ENCODE peak calls at places on chromosomes 12 and 14, in six cellular contexts. X is HepG2, C is fibroblast of lung, Z is SK-N-SH, K is HCT116, Q is GM23248. S is an unnamed sample. For H4K20me1, the result is how much of the 10 kb centered on the place peaks cover.

GRCh38 chr12:30450872-30451271 is 244.8 kb downstream of the IPO8 start:
- DNase-seq in X (no peak), C (peak), Z (peak), K (no peak), Q (peak), S (no peak)

GRCh38 chr12:53049582-53050318 is at the start of gene TNS2:
- DNase-seq in X (peak), C (peak), Z (peak), K (no peak), Q (peak), S (no peak)

GRCh38 chr12:51000245-51000644 is 25.9 kb downstream of the SLC11A2 start:
- DNase-seq in X (no peak), C (no peak), Z (no peak), K (no peak), Q (peak), S (peak)

GRCh38 chr12:104010800-104011199 is 39.2 kb downstream of the GLT8D2 start:
- DNase-seq in X (no peak), C (no peak), Z (no peak), K (no peak), Q (no peak), S (no peak)

GRCh38 chr12:14893471-14894250 is 8.0 kb upstream of the MGP start:
- DNase-seq in X (no peak), C (peak), Z (no peak), K (no peak), Q (no peak), S (no peak)

GRCh38 chr12:103523771-103524170 is 28.0 kb upstream of the C12orf42 start:
- DNase-seq in X (no peak), C (no peak), Z (no peak), K (no peak), Q (no peak), S (peak)

GRCh38 chr14:74675219-74675618 is 37.7 kb downstream of the AREL1 start:
- DNase-seq in X (no peak), C (no peak), Z (no peak), K (no peak), Q (no peak), S (no peak)

GRCh38 chr14:24609667-24610344 is at the start of gene GZMH:
- DNase-seq in X (no peak), C (no peak), Z (no peak), K (no peak), Q (no peak), S (no peak)

GRCh38 chr14:71165121-71165574 is 257.9 kb downstream of the PCNX1 start:
- DNase-seq in X (no peak), C (no peak), Z (no peak), K (no peak), Q (peak), S (peak)

GRCh38 chr12:95057431-95057830 is 16.0 kb downstream of the NR2C1 start:
- DNase-seq in X (no peak), C (no peak), Z (no peak), K (no peak), Q (no peak), S (no peak)

GRCh38 chr14:53306926-53307325 is 153.8 kb upstream of the DDHD1 start:
- DNase-seq in X (peak), C (peak), Z (no peak), K (no peak), Q (peak), S (peak)

GRCh38 chr12:50763637-50764115 is at the start of gene ATF1:
- DNase-seq in X (peak), C (peak), Z (peak), K (peak), Q (peak), S (peak)

GRCh38 chr12:56205445-56205844 is 16.2 kb upstream of the SMARCC2 start:
- DNase-seq in X (no peak), C (no peak), Z (no peak), K (no peak), Q (no peak), S (no peak)

GRCh38 chr12:30015661-30016060 is 231.9 kb upstream of the TMTC1 start:
- DNase-seq in X (no peak), C (no peak), Z (no peak), K (no peak), Q (no peak), S (no peak)

GRCh38 chr12:65882504-65882903 is 58.2 kb downstream of the HMGA2 start:
- DNase-seq in X (no peak), C (peak), Z (no peak), K (no peak), Q (peak), S (no peak)

GRCh38 chr12:75208851-75209781 is 523 bp downstream of the KCNC2 start:
- DNase-seq in X (no peak), C (peak), Z (peak), K (no peak), Q (peak), S (peak)

GRCh38 chr12:124413401-124413800 is 118.5 kb downstream of the RFLNA start:
- DNase-seq in X (no peak), C (no peak), Z (peak), K (no peak), Q (no peak), S (no peak)

GRCh38 chr12:39682689-39683477 is 63.3 kb upstream of the ABCD2 start:
- DNase-seq in X (no peak), C (no peak), Z (no peak), K (no peak), Q (no peak), S (no peak)

GRCh38 chr12:95998611-95999300 is 2.6 kb upstream of the HAL start:
- DNase-seq in X (peak), C (peak), Z (peak), K (peak), Q (peak), S (peak)

GRCh38 chr12:96193725-96194571 is at the start of gene ELK3:
- DNase-seq in X (peak), C (peak), Z (peak), K (no peak), Q (peak), S (peak)

GRCh38 chr14:56760164-56760914 is 49.9 kb downstream of the OTX2 start:
- DNase-seq in X (no peak), C (no peak), Z (no peak), K (no peak), Q (no peak), S (no peak)

GRCh38 chr14:77158175-77158908 is 16.8 kb upstream of the ZDHHC22 start:
- DNase-seq in X (no peak), C (peak), Z (peak), K (no peak), Q (peak), S (peak)

GRCh38 chr12:19129486-19130223 is at the start of gene PLEKHA5:
- DNase-seq in X (peak), C (peak), Z (peak), K (peak), Q (peak), S (peak)

GRCh38 chr12:109770861-109771670 is 57.4 kb downstream of the FAM222A start:
- DNase-seq in X (no peak), C (no peak), Z (peak), K (no peak), Q (no peak), S (no peak)

GRCh38 chr12:61646639-61647038 is 613.6 kb upstream of the USP15 start:
- DNase-seq in X (no peak), C (no peak), Z (no peak), K (no peak), Q (no peak), S (no peak)

GRCh38 chr14:59870277-59871165 is at the start of gene RTN1:
- DNase-seq in X (no peak), C (peak), Z (peak), K (no peak), Q (peak), S (peak)

GRCh38 chr14:71311061-71311460 is 403.8 kb downstream of the PCNX1 start:
- DNase-seq in X (no peak), C (no peak), Z (no peak), K (no peak), Q (no peak), S (no peak)

GRCh38 chr14:61025239-61026223 is 44.5 kb downstream of the SLC38A6 start:
- DNase-seq in X (peak), C (peak), Z (peak), K (peak), Q (peak), S (peak)

GRCh38 chr12:124564232-124564958 is 3.0 kb downstream of the NCOR2 start:
- DNase-seq in X (no peak), C (no peak), Z (no peak), K (no peak), Q (peak), S (no peak)

GRCh38 chr12:111171832-111172231 is 197.1 kb downstream of the PHETA1 start:
- DNase-seq in X (no peak), C (no peak), Z (no peak), K (no peak), Q (no peak), S (no peak)

GRCh38 chr12:39620664-39621658 is 1.4 kb upstream of the ABCD2 start:
- DNase-seq in X (no peak), C (peak), Z (no peak), K (no peak), Q (no peak), S (no peak)

GRCh38 chr12:130835011-130835410 is 4.0 kb downstream of the STX2 start:
- DNase-seq in X (no peak), C (no peak), Z (no peak), K (no peak), Q (no peak), S (no peak)
- H3K4me2 ChIP-seq in X (no peak), C (no peak), Z (no peak), K (no peak), Q (no peak), S (no peak)

DNA sequence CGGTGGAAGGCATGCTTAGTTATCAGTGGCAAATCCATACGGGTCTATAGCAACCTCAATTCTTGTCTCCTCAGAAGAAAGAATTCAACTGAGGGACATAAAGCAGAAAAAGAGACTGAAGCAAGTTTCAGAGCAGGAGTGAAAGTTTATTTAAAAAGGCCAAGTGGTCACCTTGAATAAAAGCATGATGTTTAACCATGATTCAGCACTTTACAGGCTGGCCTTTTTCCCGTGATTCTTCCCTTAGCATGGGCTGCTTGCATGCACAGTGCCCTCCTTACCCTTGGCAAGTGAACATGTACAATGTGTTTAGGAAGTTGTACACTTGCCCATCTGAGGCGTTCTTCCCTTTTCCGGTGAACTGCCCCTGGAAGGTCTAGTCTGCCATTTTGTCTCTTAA is 225.3 kb downstream of the ATP23 start:
- DNase-seq in X (no peak), C (no peak), Z (no peak), K (no peak), Q (no peak), S (no peak)
- H4K20me1 ChIP-seq in X (under half), C (under half), Z (under half), K (under half), Q (under half), S (under half)

GRCh38 chr12:25433581-25434325 is 119.3 kb downstream of the LMNTD1 start:
- DNase-seq in X (no peak), C (peak), Z (no peak), K (no peak), Q (peak), S (peak)

GRCh38 chr12:25438638-25439037 is 114.4 kb downstream of the LMNTD1 start:
- DNase-seq in X (no peak), C (peak), Z (no peak), K (no peak), Q (peak), S (no peak)

GRCh38 chr12:25434493-25434892 is 118.6 kb downstream of the LMNTD1 start:
- DNase-seq in X (no peak), C (no peak), Z (no peak), K (no peak), Q (no peak), S (no peak)

GRCh38 chr12:25435431-25435830 is 117.7 kb downstream of the LMNTD1 start:
- DNase-seq in X (no peak), C (no peak), Z (no peak), K (no peak), Q (no peak), S (no peak)

DNA sequence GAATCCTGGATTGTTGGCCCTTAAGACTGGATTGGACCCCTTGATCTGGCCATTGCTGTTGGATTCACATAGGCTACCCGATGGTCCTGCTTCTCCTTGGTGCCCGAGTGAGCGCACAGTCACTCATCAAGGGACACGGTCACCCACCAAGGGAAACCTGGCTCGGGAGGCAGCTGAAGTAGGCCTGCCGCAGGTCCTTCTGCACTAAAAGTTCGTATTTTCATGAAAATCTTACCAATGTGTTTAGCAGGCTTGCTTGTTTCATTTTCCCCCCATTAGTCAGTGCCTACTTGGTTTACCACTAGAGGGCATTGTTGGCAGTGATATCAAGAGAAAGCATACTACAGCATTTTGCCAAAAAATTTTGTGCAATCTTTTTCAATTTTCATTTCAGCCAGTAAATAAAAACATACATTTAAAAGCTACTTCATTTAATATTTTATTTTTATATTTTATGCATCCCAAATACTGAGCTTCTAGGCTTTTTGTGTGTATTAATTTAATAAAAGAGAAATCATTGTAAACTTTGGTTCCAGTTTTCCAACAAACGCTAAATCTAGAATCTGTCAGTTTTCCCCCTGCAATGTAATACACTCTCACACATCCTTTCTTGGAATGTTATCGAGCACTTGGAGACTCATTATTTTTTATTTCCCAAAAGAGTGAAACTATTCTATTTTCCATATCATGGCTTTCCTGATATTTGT is 116.7 kb downstream of the LMNTD1 start:
- DNase-seq in X (peak), C (peak), Z (peak), K (peak), Q (peak), S (peak)
- H3K4me2 ChIP-seq in X (peak), C (peak), Z (peak), K (peak), Q (peak), S (peak)

GRCh38 chr14:50523271-50524041 is 8.9 kb downstream of the MAP4K5 start:
- DNase-seq in X (no peak), C (no peak), Z (no peak), K (no peak), Q (no peak), S (no peak)
- H4K20me1 ChIP-seq in X (under half), C (under half), Z (half or more), K (under half), Q (under half), S (under half)

GRCh38 chr12:108685469-108686247 is 45.7 kb downstream of the CORO1C start:
- DNase-seq in X (no peak), C (peak), Z (no peak), K (no peak), Q (peak), S (peak)

GRCh38 chr12:108681317-108681716 is 47.6 kb upstream of the SELPLG start:
- DNase-seq in X (no peak), C (no peak), Z (no peak), K (no peak), Q (no peak), S (no peak)

GRCh38 chr12:108679282-108679681 is 45.6 kb upstream of the SELPLG start:
- DNase-seq in X (no peak), C (no peak), Z (no peak), K (no peak), Q (no peak), S (no peak)

GRCh38 chr12:108686753-108687152 is 44.6 kb downstream of the CORO1C start:
- DNase-seq in X (no peak), C (no peak), Z (no peak), K (no peak), Q (no peak), S (no peak)

GRCh38 chr12:108683906-108684556 is 47.3 kb downstream of the CORO1C start:
- DNase-seq in X (peak), C (no peak), Z (no peak), K (no peak), Q (peak), S (no peak)
- H3K4me2 ChIP-seq in X (peak), C (no peak), Z (no peak), K (no peak), Q (peak), S (no peak)

GRCh38 chr14:101812071-101812470 is 50.6 kb downstream of the PPP2R5C start:
- DNase-seq in X (no peak), C (no peak), Z (no peak), K (no peak), Q (no peak), S (no peak)
- H4K20me1 ChIP-seq in X (under half), C (under half), Z (under half), K (under half), Q (under half), S (under half)

GRCh38 chr12:108642269-108642870 is 8.7 kb upstream of the SELPLG start:
- DNase-seq in X (no peak), C (no peak), Z (no peak), K (no peak), Q (no peak), S (no peak)
- H3K4me2 ChIP-seq in X (no peak), C (no peak), Z (no peak), K (no peak), Q (no peak), S (no peak)

GRCh38 chr14:31174433-31174832 is 33.2 kb downstream of the HECTD1 start:
- DNase-seq in X (no peak), C (no peak), Z (no peak), K (no peak), Q (no peak), S (no peak)
- H4K20me1 ChIP-seq in X (under half), C (under half), Z (under half), K (under half), Q (under half), S (under half)

GRCh38 chr14:45254771-45255170 is 1.8 kb upstream of the MIS18BP1 start:
- DNase-seq in X (no peak), C (no peak), Z (no peak), K (no peak), Q (peak), S (no peak)

GRCh38 chr14:45251912-45252311 is 1.1 kb downstream of the MIS18BP1 start:
- DNase-seq in X (peak), C (peak), Z (peak), K (no peak), Q (peak), S (peak)

GRCh38 chr14:45252356-45253069 is 489 bp downstream of the MIS18BP1 start:
- DNase-seq in X (no peak), C (no peak), Z (peak), K (no peak), Q (peak), S (peak)

GRCh38 chr14:45253070-45253753 is at the start of gene MIS18BP1:
- DNase-seq in X (peak), C (peak), Z (peak), K (peak), Q (peak), S (peak)

DNA sequence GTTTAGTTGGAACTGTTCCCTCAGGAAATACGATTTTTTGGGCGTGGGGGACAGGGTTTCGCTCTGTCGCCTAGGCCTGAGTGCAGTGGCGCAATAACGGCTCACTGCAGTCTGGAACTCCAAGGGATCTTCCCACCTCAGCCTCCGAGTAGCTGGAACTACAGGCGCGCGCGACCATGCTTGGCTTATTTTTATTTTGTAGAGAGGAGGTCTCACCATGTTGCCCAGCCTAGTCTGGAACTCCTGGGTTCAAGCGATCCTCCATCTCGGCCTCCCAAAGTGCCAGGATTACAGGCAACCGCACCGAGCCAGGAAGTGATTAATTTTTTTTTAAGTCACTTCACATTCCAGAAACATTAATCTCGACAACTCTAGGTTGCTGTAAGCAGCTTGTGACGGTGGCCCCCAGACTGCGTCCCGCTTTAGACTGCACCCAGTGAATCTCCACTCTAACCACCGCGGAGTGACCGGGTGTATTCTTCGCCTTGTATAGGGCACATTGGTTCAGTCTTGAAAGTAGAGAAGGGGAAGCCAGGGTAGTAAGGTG is 825 bp upstream of the MIS18BP1 start:
- DNase-seq in X (no peak), C (no peak), Z (no peak), K (peak), Q (peak), S (peak)
- H3K4me2 ChIP-seq in X (peak), C (peak), Z (peak), K (peak), Q (peak), S (peak)

GRCh38 chr14:21163721-21164120 is 7.9 kb upstream of the OR5AU1 start:
- DNase-seq in X (no peak), C (no peak), Z (no peak), K (no peak), Q (no peak), S (no peak)

GRCh38 chr14:21171128-21171527 is 15.3 kb upstream of the OR5AU1 start:
- DNase-seq in X (no peak), C (no peak), Z (no peak), K (no peak), Q (no peak), S (no peak)

GRCh38 chr14:21169587-21169986 is 13.7 kb upstream of the OR5AU1 start:
- DNase-seq in X (no peak), C (no peak), Z (no peak), K (no peak), Q (no peak), S (no peak)

DNA sequence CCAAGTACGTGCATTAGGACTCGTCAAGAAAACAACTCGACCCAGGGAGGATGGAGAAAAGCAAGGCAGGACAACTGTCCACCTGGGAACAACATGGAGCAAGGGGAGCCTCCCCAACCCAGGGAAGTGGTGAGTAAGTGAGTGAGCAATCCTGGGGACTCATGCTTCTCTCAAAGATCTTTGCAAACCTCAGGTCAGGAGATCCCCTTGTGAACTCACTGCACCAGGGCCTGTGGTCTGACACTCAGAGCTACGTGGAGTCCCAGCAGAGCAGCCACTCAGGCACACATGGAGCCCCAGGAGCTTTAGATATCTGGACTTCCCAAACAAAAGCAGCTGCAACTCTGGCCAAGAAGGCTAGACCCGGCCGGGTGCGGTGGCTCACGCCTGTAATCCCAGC is 12.2 kb upstream of the OR5AU1 start:
- DNase-seq in X (no peak), C (no peak), Z (no peak), K (no peak), Q (peak), S (peak)
- H4K20me1 ChIP-seq in X (under half), C (under half), Z (under half), K (under half), Q (under half), S (under half)